ENCODE peak calls at places on chromosome 10, in five cellular contexts. I, W, B, C and S are unnamed samples.

GRCh38 chr10:80283536-80284199 is 5.8 kb downstream of the MAT1A start:
- DNase-seq in I (no peak), W (no peak), B (no peak), C (no peak), S (no peak)

GRCh38 chr10:125157473-125157865 is 2.9 kb downstream of the CTBP2 start:
- DNase-seq in I (no peak), W (no peak), B (peak; percentile 16), C (no peak), S (no peak)

GRCh38 chr10:126671402-126671975 is 996 bp upstream of the C10orf90 start:
- DNase-seq in I (no peak), W (no peak), B (no peak), C (no peak), S (no peak)

GRCh38 chr10:79981673-79982485 is 33.0 kb upstream of the SFTPD start:
- DNase-seq in I (peak; percentile 23), W (no peak), B (peak; percentile 87), C (peak; percentile 74), S (peak; percentile 71)

GRCh38 chr10:103676058-103676785 is 179.2 kb downstream of the SH3PXD2A start:
- DNase-seq in I (no peak), W (no peak), B (no peak), C (no peak), S (peak; percentile 87)

GRCh38 chr10:120685136-120685535 is 166.0 kb upstream of the WDR11 start:
- DNase-seq in I (no peak), W (no peak), B (no peak), C (no peak), S (no peak)

GRCh38 chr10:121659236-121659635 is 61.0 kb upstream of the FGFR2 start:
- DNase-seq in I (no peak), W (no peak), B (no peak), C (no peak), S (no peak)

GRCh38 chr10:122494833-122495232 is 33.5 kb downstream of the HTRA1 start:
- DNase-seq in I (peak; percentile 89), W (no peak), B (peak; percentile 94), C (no peak), S (no peak)

GRCh38 chr10:113303747-113304146 is 249.1 kb upstream of the HABP2 start:
- DNase-seq in I (no peak), W (no peak), B (no peak), C (no peak), S (peak; percentile 57)

GRCh38 chr10:96470108-96470743 is 43.5 kb downstream of the TLL2 start:
- DNase-seq in I (peak; percentile 24), W (no peak), B (no peak), C (no peak), S (peak; percentile 62)

GRCh38 chr10:122310311-122311050 is 39.4 kb downstream of the BTBD16 start:
- DNase-seq in I (no peak), W (no peak), B (no peak), C (peak; percentile 95), S (peak; percentile 91)

GRCh38 chr10:688621-689426 is 644 bp downstream of the DIP2C start:
- DNase-seq in I (no peak), W (no peak), B (peak; percentile 82), C (peak; percentile 67), S (peak; percentile 62)

GRCh38 chr10:60434418-60435046 is 44.9 kb upstream of the ANK3 start:
- DNase-seq in I (peak; percentile 43), W (no peak), B (no peak), C (no peak), S (peak; percentile 76)

GRCh38 chr10:2714597-2714996 is 352.8 kb upstream of the PFKP start:
- DNase-seq in I (no peak), W (no peak), B (no peak), C (no peak), S (no peak)
- H3K9me3 ChIP-seq in I (peaks cover 6% of the 10 kb centered on the region), W (peaks cover 1% of the 10 kb centered on the region), B (no peaks in the 10 kb centered on the region), C (no peaks in the 10 kb centered on the region), S (no peaks in the 10 kb centered on the region)

GRCh38 chr10:78260141-78260540 is 226.5 kb downstream of the RPS24 start:
- DNase-seq in I (no peak), W (no peak), B (no peak), C (no peak), S (peak; percentile 84)
- H3K9me3 ChIP-seq in I (no peaks in the 10 kb centered on the region), W (no peaks in the 10 kb centered on the region), B (no peaks in the 10 kb centered on the region), C (no peaks in the 10 kb centered on the region), S (no peaks in the 10 kb centered on the region)

GRCh38 chr10:62655337-62655994 is 149.1 kb upstream of the ADO start:
- DNase-seq in I (no peak), W (no peak), B (no peak), C (no peak), S (no peak)
- H3K9me3 ChIP-seq in I (no peaks in the 10 kb centered on the region), W (no peaks in the 10 kb centered on the region), B (peaks cover 1% of the 10 kb centered on the region), C (no peaks in the 10 kb centered on the region), S (no peaks in the 10 kb centered on the region)

DNA sequence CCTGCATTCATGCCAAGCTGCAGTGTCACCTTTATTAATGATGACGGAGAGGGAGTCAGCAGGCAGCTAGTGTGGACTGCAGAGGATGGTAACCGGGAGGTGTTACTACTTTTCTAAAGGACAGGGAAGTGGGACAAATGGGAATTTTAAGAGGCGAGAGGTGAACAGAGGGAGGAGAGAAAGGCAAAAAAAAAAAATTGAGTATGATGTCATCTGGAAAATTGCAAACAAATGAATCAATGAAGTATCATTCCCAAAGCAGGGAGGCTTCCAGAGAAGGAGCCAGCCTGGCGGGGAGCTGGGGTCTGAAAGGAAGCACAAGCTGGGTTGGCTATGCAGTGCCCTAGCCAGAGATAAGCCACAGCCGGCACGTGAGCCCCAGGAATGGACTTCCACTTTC is 12.9 kb downstream of the FRG2B start:
- DNase-seq in I (no peak), W (no peak), B (no peak), C (no peak), S (no peak)
- H3K9me3 ChIP-seq in I (no peaks in the 10 kb centered on the region), W (no peaks in the 10 kb centered on the region), B (peaks cover 2% of the 10 kb centered on the region), C (no peaks in the 10 kb centered on the region), S (peaks cover 5% of the 10 kb centered on the region)

GRCh38 chr10:131571346-131571745 is 259.8 kb upstream of the TCERG1L start:
- DNase-seq in I (no peak), W (no peak), B (no peak), C (no peak), S (no peak)
- H3K9me3 ChIP-seq in I (no peaks in the 10 kb centered on the region), W (no peaks in the 10 kb centered on the region), B (peaks cover 3% of the 10 kb centered on the region), C (no peaks in the 10 kb centered on the region), S (no peaks in the 10 kb centered on the region)

DNA sequence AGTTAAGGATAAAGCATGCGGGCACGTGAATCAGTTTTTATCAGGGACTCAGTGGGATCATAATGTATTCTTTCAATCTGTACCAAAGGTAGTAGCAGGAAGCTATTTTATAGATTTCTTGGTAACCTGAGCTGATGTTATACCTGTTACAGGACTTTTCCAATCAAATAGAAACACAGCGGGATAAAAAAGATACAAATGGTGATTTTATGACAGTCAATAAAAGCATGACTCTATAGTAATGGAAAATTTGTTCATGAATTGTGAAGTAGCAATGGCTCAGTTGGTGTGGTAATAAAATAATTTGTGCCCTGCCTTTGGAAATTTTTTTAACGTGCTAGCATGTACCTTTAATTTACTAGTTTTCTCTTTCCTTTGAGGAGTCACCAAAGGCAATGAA is 300.7 kb upstream of the CELF2 start:
- DNase-seq in I (no peak), W (no peak), B (no peak), C (no peak), S (no peak)
- H3K9me3 ChIP-seq in I (peaks cover 3% of the 10 kb centered on the region), W (no peaks in the 10 kb centered on the region), B (no peaks in the 10 kb centered on the region), C (no peaks in the 10 kb centered on the region), S (no peaks in the 10 kb centered on the region)

DNA sequence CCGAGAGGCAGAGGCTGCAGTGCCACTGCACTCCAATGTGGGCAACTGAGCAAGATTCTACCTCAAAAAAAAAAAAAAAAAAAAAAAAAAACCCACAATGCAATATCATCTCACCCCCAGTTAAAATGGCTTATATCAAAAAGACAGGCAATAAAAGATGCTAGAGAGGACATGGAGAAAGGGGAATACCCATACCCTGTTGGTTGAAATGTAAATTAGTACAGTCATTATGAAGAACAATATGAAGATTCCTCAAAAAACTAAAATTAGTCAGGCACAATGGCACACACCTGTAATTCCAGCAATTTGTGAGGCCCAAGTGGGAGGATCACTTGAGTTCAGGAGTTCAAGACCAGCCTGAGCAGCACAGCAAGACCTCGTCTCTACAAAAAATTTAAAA is 25.7 kb downstream of the ABI1 start:
- DNase-seq in I (no peak), W (no peak), B (no peak), C (no peak), S (no peak)
- H3K9me3 ChIP-seq in I (no peaks in the 10 kb centered on the region), W (no peaks in the 10 kb centered on the region), B (no peaks in the 10 kb centered on the region), C (no peaks in the 10 kb centered on the region), S (no peaks in the 10 kb centered on the region)